ENCODE peak calls at places on chromosomes 5 and 9, in five cellular contexts. One of them, this sample, is unnamed.

GRCh38 chr9:133428579-133429215 is 6.5 kb downstream of the ADAMTS13 start:
- DNase-seq in K562: peak
- DNase-seq in sigmoid colon: no peak
- DNase-seq in A673: no peak
- DNase-seq in upper lobe of right lung: no peak
- DNase-seq in this sample: no peak

GRCh38 chr5:121121786-121122185 is 657.7 kb downstream of the PRR16 start:
- DNase-seq in K562: no peak
- DNase-seq in sigmoid colon: no peak
- DNase-seq in A673: no peak
- DNase-seq in upper lobe of right lung: no peak
- DNase-seq in this sample: no peak

GRCh38 chr9:34782372-34782771 is 72.4 kb upstream of the CCL21 start:
- DNase-seq in K562: no peak
- DNase-seq in sigmoid colon: no peak
- DNase-seq in A673: no peak
- DNase-seq in upper lobe of right lung: no peak
- DNase-seq in this sample: no peak

GRCh38 chr5:172365948-172366608 is 82.5 kb upstream of the UBTD2 start:
- DNase-seq in K562: no peak
- DNase-seq in sigmoid colon: no peak
- DNase-seq in A673: no peak
- DNase-seq in upper lobe of right lung: no peak
- DNase-seq in this sample: no peak

GRCh38 chr5:55160493-55161209 is 680 bp downstream of the GPX8 start:
- DNase-seq in K562: peak
- DNase-seq in sigmoid colon: peak
- DNase-seq in A673: peak
- DNase-seq in upper lobe of right lung: no peak
- DNase-seq in this sample: peak

GRCh38 chr5:171577940-171578856 is 158.8 kb downstream of the FGF18 start:
- DNase-seq in K562: no peak
- DNase-seq in sigmoid colon: peak
- DNase-seq in A673: peak
- DNase-seq in upper lobe of right lung: no peak
- DNase-seq in this sample: no peak

GRCh38 chr5:67880358-67880810 is 335.2 kb upstream of the PIK3R1 start:
- DNase-seq in K562: no peak
- DNase-seq in sigmoid colon: no peak
- DNase-seq in A673: no peak
- DNase-seq in upper lobe of right lung: no peak
- DNase-seq in this sample: no peak

GRCh38 chr5:113195197-113195715 is 218.7 kb downstream of the DCP2 start:
- DNase-seq in K562: no peak
- DNase-seq in sigmoid colon: no peak
- DNase-seq in A673: no peak
- DNase-seq in upper lobe of right lung: no peak
- DNase-seq in this sample: no peak

GRCh38 chr5:150615141-150615699 is 25.2 kb upstream of the SYNPO start:
- DNase-seq in K562: no peak
- DNase-seq in sigmoid colon: no peak
- DNase-seq in A673: peak
- DNase-seq in upper lobe of right lung: no peak
- DNase-seq in this sample: no peak

GRCh38 chr9:79661926-79662552 is 90.3 kb downstream of the TLE4 start:
- DNase-seq in K562: no peak
- DNase-seq in sigmoid colon: no peak
- DNase-seq in A673: peak
- DNase-seq in upper lobe of right lung: no peak
- DNase-seq in this sample: no peak

GRCh38 chr5:167511276-167511675 is 780.2 kb upstream of the WWC1 start:
- DNase-seq in K562: no peak
- DNase-seq in sigmoid colon: no peak
- DNase-seq in A673: no peak
- DNase-seq in upper lobe of right lung: no peak
- DNase-seq in this sample: no peak

GRCh38 chr9:129968690-129969485 is 74.1 kb downstream of the FNBP1 start:
- DNase-seq in K562: peak
- DNase-seq in sigmoid colon: peak
- DNase-seq in A673: peak
- DNase-seq in upper lobe of right lung: no peak
- DNase-seq in this sample: peak

GRCh38 chr5:115511632-115512031 is 32.9 kb downstream of the FEM1C start:
- DNase-seq in K562: no peak
- DNase-seq in sigmoid colon: no peak
- DNase-seq in A673: no peak
- DNase-seq in upper lobe of right lung: no peak
- DNase-seq in this sample: no peak

GRCh38 chr5:34803974-34804373 is 35.0 kb upstream of the TTC23L start:
- DNase-seq in K562: no peak
- DNase-seq in sigmoid colon: no peak
- DNase-seq in A673: peak
- DNase-seq in upper lobe of right lung: no peak
- DNase-seq in this sample: no peak

GRCh38 chr5:57889558-57889957 is 406.9 kb upstream of the ACTBL2 start:
- DNase-seq in K562: peak
- DNase-seq in sigmoid colon: no peak
- DNase-seq in A673: no peak
- DNase-seq in upper lobe of right lung: no peak
- DNase-seq in this sample: peak

GRCh38 chr9:111067472-111067871 is 29.2 kb upstream of the LPAR1 start:
- DNase-seq in K562: no peak
- DNase-seq in sigmoid colon: no peak
- DNase-seq in A673: no peak
- DNase-seq in upper lobe of right lung: no peak
- DNase-seq in this sample: no peak

DNA sequence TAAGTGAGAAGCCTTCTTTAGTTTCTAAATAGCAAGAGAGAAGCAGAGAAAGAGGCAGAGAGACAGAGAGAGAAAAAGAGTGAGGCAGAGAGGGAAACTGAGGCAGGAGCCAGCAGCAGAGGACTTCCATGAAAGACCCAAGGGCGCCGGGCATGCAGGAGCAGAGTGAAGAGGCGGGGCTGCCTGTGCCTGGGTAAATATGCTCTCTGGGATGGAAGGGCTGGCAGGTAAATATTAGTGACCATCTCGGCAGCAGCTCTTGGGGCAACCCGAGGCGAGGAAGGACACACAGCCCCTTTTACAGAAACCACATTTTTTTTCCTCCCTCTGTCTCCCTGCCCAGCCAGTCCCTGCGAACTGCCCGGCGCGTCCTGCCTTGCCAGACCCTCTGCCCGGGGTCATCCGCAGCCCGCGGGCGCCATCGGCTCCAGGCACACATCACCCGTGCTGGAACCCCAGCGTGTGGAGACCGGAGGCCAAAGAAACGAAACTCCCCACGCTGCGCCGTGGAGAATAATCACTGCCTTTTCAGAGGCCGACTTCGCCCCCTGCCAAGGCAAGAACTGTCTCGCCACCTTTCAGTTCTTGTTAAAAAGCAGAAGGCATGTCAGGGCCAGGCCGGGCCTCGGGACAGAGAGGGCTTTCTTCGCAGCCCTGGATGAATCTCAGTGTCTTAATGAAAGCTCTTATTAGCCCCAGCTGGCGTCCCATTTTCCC is 61.3 kb downstream of the BOD1 start:
- DNase-seq in K562: no peak
- DNase-seq in sigmoid colon: peak
- DNase-seq in A673: no peak
- DNase-seq in upper lobe of right lung: no peak
- DNase-seq in this sample: no peak
- H3K4me3 ChIP-seq in K562: no peak
- H3K4me3 ChIP-seq in sigmoid colon: no peak
- H3K4me3 ChIP-seq in A673: no peak
- H3K4me3 ChIP-seq in upper lobe of right lung: no peak
- H3K4me3 ChIP-seq in this sample: peak

DNA sequence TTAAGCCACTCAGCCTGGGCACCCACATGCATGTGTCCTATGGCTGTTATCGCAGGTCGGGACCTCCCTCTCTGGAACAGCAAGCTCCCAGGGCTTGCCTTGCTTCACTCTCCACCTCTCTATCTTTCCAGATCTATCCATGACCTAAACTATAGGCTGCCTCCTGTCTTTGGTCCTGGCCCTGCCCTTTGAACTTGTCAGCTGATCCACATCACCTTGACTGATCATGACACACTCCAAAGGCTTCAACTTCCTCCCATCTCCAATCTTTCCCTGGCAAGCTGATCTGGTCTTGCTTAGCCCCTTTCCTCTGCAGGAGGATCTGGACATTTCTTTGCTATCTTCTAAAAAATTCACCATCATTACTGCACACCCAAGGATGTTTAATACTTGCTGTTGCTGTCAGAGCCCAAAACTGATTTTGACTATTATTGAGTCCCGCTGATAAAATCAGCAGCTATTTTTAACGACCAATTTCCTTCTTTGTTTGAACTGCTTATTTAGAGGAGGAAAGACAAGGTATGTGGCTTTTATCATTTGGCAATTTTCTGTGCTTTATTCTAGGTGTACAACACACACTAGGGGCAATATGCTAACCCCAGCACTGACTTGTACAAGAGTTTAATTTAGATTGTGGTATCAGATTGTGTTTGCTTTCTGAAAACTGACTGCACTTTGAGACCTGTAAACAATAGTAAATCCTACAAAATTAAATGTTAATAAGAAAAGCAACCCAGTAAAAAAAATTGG is 33.5 kb downstream of the CARTPT start:
- DNase-seq in K562: no peak
- DNase-seq in sigmoid colon: no peak
- DNase-seq in A673: no peak
- DNase-seq in upper lobe of right lung: no peak
- DNase-seq in this sample: no peak
- TF ChIP-seq CTCF in K562: no peak
- TF ChIP-seq CTCF in sigmoid colon: no peak
- TF ChIP-seq CTCF in A673: no peak
- TF ChIP-seq CTCF in upper lobe of right lung: no peak
- TF ChIP-seq CTCF in this sample: no peak

GRCh38 chr5:59354811-59355210 is 538.7 kb downstream of the PDE4D start:
- DNase-seq in K562: no peak
- DNase-seq in sigmoid colon: no peak
- DNase-seq in A673: no peak
- DNase-seq in upper lobe of right lung: no peak
- DNase-seq in this sample: no peak
- H3K4me3 ChIP-seq in K562: no peak
- H3K4me3 ChIP-seq in sigmoid colon: no peak
- H3K4me3 ChIP-seq in A673: no peak
- H3K4me3 ChIP-seq in upper lobe of right lung: no peak
- H3K4me3 ChIP-seq in this sample: no peak

DNA sequence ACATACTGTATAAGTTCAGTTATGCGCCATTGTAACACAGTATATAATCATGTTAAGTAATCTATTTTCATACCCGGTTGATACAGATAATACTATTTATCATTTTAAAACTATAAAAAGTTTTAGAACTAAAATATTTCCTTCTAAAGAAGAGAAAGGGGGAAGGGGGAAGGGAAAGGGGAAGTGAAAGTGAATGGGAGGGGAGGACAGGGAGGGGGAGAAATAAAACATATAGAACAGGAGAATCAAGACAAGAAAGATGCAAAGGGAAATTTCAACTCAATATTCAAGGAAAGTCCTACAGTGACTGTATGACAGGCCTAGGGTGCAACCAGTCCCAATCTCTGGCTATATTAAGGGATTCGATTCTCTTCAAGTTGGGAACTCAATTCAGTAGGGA is 1278.8 kb downstream of the MAT2B start:
- DNase-seq in K562: no peak
- DNase-seq in sigmoid colon: no peak
- DNase-seq in A673: no peak
- DNase-seq in upper lobe of right lung: no peak
- DNase-seq in this sample: no peak
- TF ChIP-seq CTCF in K562: no peak
- TF ChIP-seq CTCF in sigmoid colon: no peak
- TF ChIP-seq CTCF in A673: no peak
- TF ChIP-seq CTCF in upper lobe of right lung: no peak
- TF ChIP-seq CTCF in this sample: no peak

GRCh38 chr9:128178806-128179431 is 12.5 kb downstream of the CIZ1 start:
- DNase-seq in K562: no peak
- DNase-seq in sigmoid colon: no peak
- DNase-seq in A673: no peak
- DNase-seq in upper lobe of right lung: no peak
- DNase-seq in this sample: no peak

GRCh38 chr9:128182872-128183528 is 8.4 kb downstream of the CIZ1 start:
- DNase-seq in K562: no peak
- DNase-seq in sigmoid colon: no peak
- DNase-seq in A673: no peak
- DNase-seq in upper lobe of right lung: no peak
- DNase-seq in this sample: no peak

GRCh38 chr9:128180447-128180846 is 10.9 kb downstream of the CIZ1 start:
- DNase-seq in K562: no peak
- DNase-seq in sigmoid colon: no peak
- DNase-seq in A673: no peak
- DNase-seq in upper lobe of right lung: no peak
- DNase-seq in this sample: no peak

GRCh38 chr9:128175743-128176142 is 15.6 kb downstream of the CIZ1 start:
- DNase-seq in K562: no peak
- DNase-seq in sigmoid colon: no peak
- DNase-seq in A673: no peak
- DNase-seq in upper lobe of right lung: no peak
- DNase-seq in this sample: no peak

GRCh38 chr9:128180001-128180400 is 11.4 kb downstream of the CIZ1 start:
- DNase-seq in K562: no peak
- DNase-seq in sigmoid colon: no peak
- DNase-seq in A673: no peak
- DNase-seq in upper lobe of right lung: no peak
- DNase-seq in this sample: no peak
- H3K4me3 ChIP-seq in K562: no peak
- H3K4me3 ChIP-seq in sigmoid colon: no peak
- H3K4me3 ChIP-seq in A673: no peak
- H3K4me3 ChIP-seq in upper lobe of right lung: no peak
- H3K4me3 ChIP-seq in this sample: no peak

DNA sequence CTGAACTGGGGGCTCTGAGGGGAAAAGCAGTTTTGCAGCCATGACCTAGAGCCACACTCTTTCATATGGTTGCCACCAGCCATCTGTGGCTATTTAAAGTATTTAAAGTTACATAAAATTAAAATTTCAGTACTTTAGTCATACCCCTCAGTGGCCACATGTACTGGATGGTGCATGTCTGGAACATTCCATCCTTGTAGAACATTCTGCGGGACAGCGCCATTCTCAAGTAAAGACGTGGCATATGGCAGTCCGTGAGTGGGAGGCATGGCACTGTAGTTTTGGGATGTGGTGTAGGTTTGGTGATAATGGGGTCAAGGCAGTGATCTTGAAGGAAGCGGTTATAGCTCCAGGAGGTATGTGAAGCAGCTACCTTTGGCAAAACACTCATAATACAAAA is 61.4 kb upstream of the NFIL3 start:
- DNase-seq in K562: no peak
- DNase-seq in sigmoid colon: no peak
- DNase-seq in A673: no peak
- DNase-seq in upper lobe of right lung: no peak
- DNase-seq in this sample: no peak
- TF ChIP-seq CTCF in K562: no peak
- TF ChIP-seq CTCF in sigmoid colon: no peak
- TF ChIP-seq CTCF in A673: no peak
- TF ChIP-seq CTCF in upper lobe of right lung: no peak
- TF ChIP-seq CTCF in this sample: no peak